ENCODE peak calls at places on chromosome 3, in four cellular contexts. W is OCI-M1; S is nephron progenitor cell; B is stimulated activated CD8-positive, alpha-beta memory T cell treated with anti-CD3 and anti-CD28 coated beads, Interleukin-15, amount 100 ng/mL, for 4 hours. Y is an unnamed sample.

GRCh38 chr3:94734201-94734600 is 671.3 kb downstream of the NSUN3 start:
- DNase-seq in B (no peak), W (no peak), S (no peak), Y (no peak)

GRCh38 chr3:175526609-175527280 is 667.6 kb downstream of the NAALADL2 start:
- DNase-seq in S (no peak), B (no peak), W (peak; percentile 60), Y (no peak)

GRCh38 chr3:151560750-151561149 is 99.9 kb upstream of the IGSF10 start:
- DNase-seq in W (no peak), S (no peak), B (no peak), Y (no peak)

GRCh38 chr3:120622870-120623718 is 27.0 kb downstream of the NDUFB4 start:
- DNase-seq in S (peak; percentile 53), B (no peak), W (peak; percentile 55), Y (peak; percentile 69)

GRCh38 chr3:143644370-143645089 is 203.7 kb downstream of the SLC9A9 start:
- DNase-seq in B (no peak), W (peak; percentile 71), S (peak; percentile 43), Y (peak; percentile 55)

GRCh38 chr3:149332781-149333517 is 487 bp downstream of the TM4SF18 start:
- DNase-seq in W (no peak), B (no peak), S (no peak), Y (no peak)

GRCh38 chr3:171358891-171359218 is 101.3 kb downstream of the TNIK start:
- DNase-seq in W (no peak), S (no peak), B (no peak), Y (no peak)

GRCh38 chr3:56187051-56187450 is 281.2 kb downstream of the ERC2 start:
- DNase-seq in B (no peak), W (no peak), S (no peak), Y (no peak)

GRCh38 chr3:41933154-41933676 is 28.7 kb downstream of the ULK4 start:
- DNase-seq in B (no peak), W (no peak), S (no peak), Y (no peak)

GRCh38 chr3:24451461-24452099 is 43.1 kb downstream of the THRB start:
- DNase-seq in W (no peak), S (no peak), B (no peak), Y (no peak)

GRCh38 chr3:186849392-186849975 is 7.0 kb downstream of the ADIPOQ start:
- DNase-seq in W (peak; percentile 68), B (no peak), S (no peak), Y (no peak)

GRCh38 chr3:2898591-2899353 is 211.4 kb downstream of the IL5RA start:
- DNase-seq in S (no peak), B (no peak), W (no peak), Y (no peak)

GRCh38 chr3:169822540-169822939 is 9.8 kb upstream of the LRRC34 start:
- DNase-seq in S (no peak), W (no peak), B (no peak), Y (no peak)